ENCODE peak calls at places on chromosomes 11 and 22, in ten cellular contexts. J is transverse colon, A is SHP77 treated with DMSO at 0.1 percent for 48 hours, X is thyroid gland, R is EH, Q is substantia nigra, P is H9, T is anterior cingulate cortex, G is Calu3, D is AG04450. L is an unnamed sample.

GRCh38 chr11:44014968-44015623 is 32.7 kb upstream of the ACCSL start:
- DNase-seq in J (no peak), A (no peak), X (no peak), R (peak), Q (no peak), P (peak), T (no peak), G (no peak), D (no peak), L (no peak)

GRCh38 chr11:23206736-23207336 is 346.6 kb upstream of the CCDC179 start:
- DNase-seq in J (no peak), A (no peak), X (no peak), R (peak), Q (no peak), P (no peak), T (no peak), G (no peak), D (no peak), L (no peak)

GRCh38 chr22:48089601-48090331 is 1327.3 kb downstream of the TBC1D22A start:
- DNase-seq in J (no peak), A (no peak), X (peak), R (no peak), Q (no peak), P (no peak), T (no peak), G (no peak), D (no peak), L (no peak)

GRCh38 chr11:71397328-71397860 is 50.8 kb downstream of the DHCR7 start:
- DNase-seq in J (no peak), A (no peak), X (no peak), R (no peak), Q (no peak), P (no peak), T (no peak), G (no peak), D (no peak), L (no peak)

GRCh38 chr11:10489444-10489785 is 34.4 kb downstream of the AMPD3 start:
- DNase-seq in J (no peak), A (no peak), X (no peak), R (no peak), Q (no peak), P (no peak), T (no peak), G (no peak), D (no peak), L (no peak)

GRCh38 chr11:10605941-10606381 is 37.5 kb upstream of the LYVE1 start:
- DNase-seq in J (peak), A (no peak), X (peak), R (peak), Q (no peak), P (peak), T (peak), G (no peak), D (no peak), L (no peak)

GRCh38 chr22:23180301-23180892 is at the start of gene BCR:
- DNase-seq in J (peak), A (no peak), X (peak), R (peak), Q (peak), P (no peak), T (peak), G (peak), D (no peak), L (peak)

GRCh38 chr11:112962854-112963367 is 1.7 kb downstream of the NCAM1 start:
- DNase-seq in J (peak), A (peak), X (peak), R (peak), Q (peak), P (peak), T (peak), G (no peak), D (no peak), L (no peak)

GRCh38 chr11:60924110-60924905 is at the start of gene TMEM132A:
- DNase-seq in J (peak), A (no peak), X (peak), R (peak), Q (peak), P (peak), T (peak), G (peak), D (no peak), L (no peak)

GRCh38 chr11:16186680-16187079 is 169.7 kb downstream of the SOX6 start:
- DNase-seq in J (peak), A (no peak), X (no peak), R (no peak), Q (no peak), P (no peak), T (no peak), G (no peak), D (no peak), L (no peak)

GRCh38 chr11:2792376-2793250 is 92.8 kb upstream of the KCNQ1OT1 start:
- DNase-seq in J (peak), A (no peak), X (peak), R (no peak), Q (no peak), P (peak), T (no peak), G (peak), D (no peak), L (no peak)

GRCh38 chr11:8028766-8029165 is 41.6 kb downstream of the EIF3F start:
- DNase-seq in J (no peak), A (no peak), X (peak), R (no peak), Q (no peak), P (peak), T (no peak), G (no peak), D (no peak), L (no peak)

GRCh38 chr11:32137263-32137662 is 46.4 kb downstream of the RCN1 start:
- DNase-seq in J (no peak), A (no peak), X (no peak), R (peak), Q (no peak), P (no peak), T (no peak), G (no peak), D (peak), L (peak)

GRCh38 chr11:19279455-19279854 is 38.7 kb upstream of the E2F8 start:
- DNase-seq in J (no peak), A (no peak), X (no peak), R (no peak), Q (no peak), P (peak), T (no peak), G (no peak), D (no peak), L (no peak)

GRCh38 chr11:106304274-106304673 is 226.8 kb downstream of the AASDHPPT start:
- DNase-seq in J (no peak), A (no peak), X (no peak), R (peak), Q (no peak), P (no peak), T (no peak), G (no peak), D (peak), L (no peak)

GRCh38 chr11:71197096-71197495 is 55.3 kb downstream of the SHANK2 start:
- DNase-seq in J (no peak), A (no peak), X (no peak), R (no peak), Q (no peak), P (no peak), T (no peak), G (no peak), D (no peak), L (no peak)

GRCh38 chr11:64688534-64688982 is 34.4 kb downstream of the NRXN2 start:
- DNase-seq in J (peak), A (peak), X (peak), R (peak), Q (peak), P (peak), T (peak), G (peak), D (peak), L (peak)

GRCh38 chr11:16936643-16937042 is 77.6 kb downstream of the PLEKHA7 start:
- DNase-seq in J (no peak), A (no peak), X (peak), R (no peak), Q (no peak), P (no peak), T (no peak), G (no peak), D (no peak), L (no peak)

GRCh38 chr11:95849087-95849825 is 59.0 kb downstream of the CEP57 start:
- DNase-seq in J (peak), A (peak), X (peak), R (peak), Q (no peak), P (peak), T (peak), G (peak), D (no peak), L (no peak)

GRCh38 chr11:1139441-1140066 is 18.2 kb upstream of the MUC5AC start:
- DNase-seq in J (peak), A (no peak), X (no peak), R (peak), Q (no peak), P (no peak), T (no peak), G (no peak), D (peak), L (no peak)